ENCODE peak calls at places on chromosomes 11 and 22, in four cellular contexts. One of them, this sample, is unnamed.

GRCh38 chr11:29093416-29093815 is 923.4 kb downstream of the KCNA4 start:
- DNase-seq in heart right ventricle: no peak
- DNase-seq in left ventricle myocardium inferior: no peak
- DNase-seq in WTC11: no peak
- DNase-seq in this sample: no peak

GRCh38 chr11:67507242-67507890 is 596 bp downstream of the CDK2AP2 start:
- DNase-seq in heart right ventricle: no peak
- DNase-seq in left ventricle myocardium inferior: peak; percentile 68
- DNase-seq in WTC11: peak; percentile 76
- DNase-seq in this sample: no peak

GRCh38 chr11:35980646-35981402 is 37.0 kb downstream of the LDLRAD3 start:
- DNase-seq in heart right ventricle: no peak
- DNase-seq in left ventricle myocardium inferior: no peak
- DNase-seq in WTC11: no peak
- DNase-seq in this sample: no peak

GRCh38 chr22:41332217-41332616 is 30.9 kb downstream of the ZC3H7B start:
- DNase-seq in WTC11: no peak
- DNase-seq in left ventricle myocardium inferior: no peak
- DNase-seq in heart right ventricle: no peak
- DNase-seq in this sample: no peak

GRCh38 chr22:19199479-19199878 is 20.9 kb upstream of the SLC25A1 start:
- DNase-seq in heart right ventricle: no peak
- DNase-seq in WTC11: no peak
- DNase-seq in left ventricle myocardium inferior: no peak
- DNase-seq in this sample: no peak

GRCh38 chr22:35887296-35887875 is 141.2 kb downstream of the RBFOX2 start:
- DNase-seq in left ventricle myocardium inferior: no peak
- DNase-seq in WTC11: no peak
- DNase-seq in heart right ventricle: no peak
- DNase-seq in this sample: no peak

GRCh38 chr22:39994046-39994565 is 648 bp upstream of the FAM83F start:
- DNase-seq in left ventricle myocardium inferior: no peak
- DNase-seq in heart right ventricle: no peak
- DNase-seq in WTC11: no peak
- DNase-seq in this sample: no peak

GRCh38 chr11:10701982-10702381 is 8.4 kb upstream of the IRAG1 start:
- DNase-seq in WTC11: no peak
- DNase-seq in heart right ventricle: no peak
- DNase-seq in left ventricle myocardium inferior: no peak
- DNase-seq in this sample: no peak

GRCh38 chr22:20552450-20552894 is 45.1 kb downstream of the MED15 start:
- DNase-seq in left ventricle myocardium inferior: peak; percentile 90
- DNase-seq in WTC11: no peak
- DNase-seq in heart right ventricle: peak; percentile 85
- DNase-seq in this sample: no peak

DNA sequence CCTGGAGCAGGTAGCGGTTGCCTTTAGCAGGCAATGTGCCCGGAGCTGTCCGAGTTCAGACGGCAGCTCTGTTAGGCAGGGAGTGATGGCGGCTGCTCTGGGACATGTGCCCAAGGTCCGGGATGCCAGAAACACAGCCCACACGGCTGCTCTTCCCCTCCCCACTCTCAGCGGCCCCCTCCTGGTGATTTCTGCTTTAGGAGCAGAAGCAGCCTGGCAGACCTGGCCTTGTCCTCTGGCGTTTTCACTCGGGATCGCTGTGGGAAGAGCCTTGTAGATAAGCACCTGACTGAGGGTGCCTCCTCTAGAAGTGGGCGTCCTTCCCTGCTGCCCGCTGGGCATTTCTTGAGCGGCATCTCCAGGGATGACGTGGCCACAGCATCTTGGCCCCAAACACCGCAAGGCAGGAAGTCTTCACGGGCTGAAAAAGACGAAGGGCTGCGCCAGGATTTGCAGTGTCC is 392.2 kb downstream of the TBC1D22A start:
- DNase-seq in WTC11: no peak
- DNase-seq in heart right ventricle: peak; percentile 69
- DNase-seq in left ventricle myocardium inferior: peak; percentile 65
- DNase-seq in this sample: no peak
- TF ChIP-seq CTCF in WTC11: no peak
- TF ChIP-seq CTCF in heart right ventricle: no peak
- TF ChIP-seq CTCF in left ventricle myocardium inferior: peak; percentile 19
- TF ChIP-seq CTCF in this sample: no peak

GRCh38 chr11:90380206-90380605 is 157.4 kb upstream of the CHORDC1 start:
- DNase-seq in WTC11: no peak
- DNase-seq in left ventricle myocardium inferior: no peak
- DNase-seq in heart right ventricle: no peak
- DNase-seq in this sample: no peak
- TF ChIP-seq CTCF in WTC11: no peak
- TF ChIP-seq CTCF in left ventricle myocardium inferior: no peak
- TF ChIP-seq CTCF in heart right ventricle: no peak
- TF ChIP-seq CTCF in this sample: no peak

DNA sequence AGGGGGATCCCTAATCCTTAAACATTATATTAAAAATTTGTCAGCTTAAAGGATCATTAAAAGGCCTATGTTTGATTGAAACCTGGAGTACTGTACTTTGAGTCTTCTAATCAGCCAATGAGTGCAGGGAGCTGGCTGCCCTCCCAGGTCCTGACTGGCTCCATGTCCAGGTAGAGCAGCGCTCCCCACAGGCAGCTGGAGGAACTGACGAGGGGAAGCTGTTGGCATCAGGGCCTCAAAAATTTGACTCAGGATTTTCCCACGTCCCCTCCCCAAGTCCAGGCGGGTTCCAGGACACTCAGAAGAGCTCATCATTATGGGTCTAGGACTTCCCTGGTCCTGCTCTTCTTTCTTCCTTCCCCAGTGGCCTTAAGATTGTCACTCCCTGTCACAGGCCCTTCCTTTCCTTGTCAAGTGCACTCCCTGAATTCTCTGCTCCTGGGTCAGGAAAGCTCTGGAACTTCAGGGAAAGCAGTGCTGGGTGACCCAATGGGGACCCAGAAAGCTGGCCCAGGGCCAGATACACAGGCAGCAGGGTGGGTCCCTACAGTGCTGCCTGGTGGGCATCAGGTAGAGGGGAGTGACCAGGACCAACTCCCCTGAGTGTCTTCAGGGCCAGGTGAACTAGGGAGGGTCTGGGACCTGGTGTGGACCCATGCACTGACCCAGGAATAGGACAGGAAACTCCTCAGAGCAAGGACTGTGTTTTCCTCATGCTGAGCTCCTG is 65.5 kb downstream of the GGTLC2 start:
- DNase-seq in WTC11: peak; percentile 87
- DNase-seq in left ventricle myocardium inferior: no peak
- DNase-seq in heart right ventricle: no peak
- DNase-seq in this sample: no peak
- TF ChIP-seq CTCF in WTC11: peak; percentile 7
- TF ChIP-seq CTCF in left ventricle myocardium inferior: no peak
- TF ChIP-seq CTCF in heart right ventricle: peak; percentile 10
- TF ChIP-seq CTCF in this sample: peak; percentile 29

GRCh38 chr11:74683279-74683871 is 47.9 kb downstream of the CHRDL2 start:
- DNase-seq in WTC11: peak; percentile 68
- DNase-seq in left ventricle myocardium inferior: peak; percentile 36
- DNase-seq in heart right ventricle: peak; percentile 46
- DNase-seq in this sample: peak; percentile 35
- TF ChIP-seq CTCF in WTC11: no peak
- TF ChIP-seq CTCF in left ventricle myocardium inferior: peak; percentile 63
- TF ChIP-seq CTCF in heart right ventricle: peak; percentile 54
- TF ChIP-seq CTCF in this sample: peak; percentile 60

GRCh38 chr11:102527041-102527440 is 3.5 kb downstream of the MMP7 start:
- DNase-seq in heart right ventricle: no peak
- DNase-seq in left ventricle myocardium inferior: no peak
- DNase-seq in WTC11: no peak
- DNase-seq in this sample: no peak

GRCh38 chr11:102522332-102523207 is 8.0 kb downstream of the MMP7 start:
- DNase-seq in WTC11: no peak
- DNase-seq in left ventricle myocardium inferior: no peak
- DNase-seq in heart right ventricle: no peak
- DNase-seq in this sample: no peak

GRCh38 chr11:102520514-102520913 is 10.0 kb downstream of the MMP7 start:
- DNase-seq in left ventricle myocardium inferior: no peak
- DNase-seq in heart right ventricle: no peak
- DNase-seq in WTC11: no peak
- DNase-seq in this sample: no peak

GRCh38 chr11:102521121-102521520 is 9.4 kb downstream of the MMP7 start:
- DNase-seq in WTC11: no peak
- DNase-seq in heart right ventricle: no peak
- DNase-seq in left ventricle myocardium inferior: no peak
- DNase-seq in this sample: no peak

DNA sequence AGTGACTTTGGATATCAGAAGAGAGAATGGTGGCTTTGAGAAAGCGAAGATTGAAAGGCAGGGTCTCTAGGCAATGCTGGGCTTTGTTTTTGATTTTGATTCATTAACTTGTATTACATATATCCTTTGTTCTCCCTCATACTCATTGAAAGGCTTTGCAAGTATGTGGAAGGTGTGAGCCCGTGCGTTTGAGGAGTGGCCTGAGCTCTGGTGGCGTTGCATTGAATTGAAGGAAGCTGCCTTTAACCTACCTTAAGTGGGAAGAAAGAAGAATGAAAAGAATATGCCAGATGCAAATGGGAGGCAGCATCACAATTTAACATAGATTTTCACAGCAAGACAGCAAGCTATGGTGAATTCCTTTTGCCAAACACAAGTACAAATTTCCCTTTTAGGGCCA is 6.7 kb downstream of the MMP7 start:
- DNase-seq in left ventricle myocardium inferior: no peak
- DNase-seq in WTC11: no peak
- DNase-seq in heart right ventricle: no peak
- DNase-seq in this sample: no peak
- TF ChIP-seq CTCF in left ventricle myocardium inferior: no peak
- TF ChIP-seq CTCF in WTC11: no peak
- TF ChIP-seq CTCF in heart right ventricle: no peak
- TF ChIP-seq CTCF in this sample: no peak

DNA sequence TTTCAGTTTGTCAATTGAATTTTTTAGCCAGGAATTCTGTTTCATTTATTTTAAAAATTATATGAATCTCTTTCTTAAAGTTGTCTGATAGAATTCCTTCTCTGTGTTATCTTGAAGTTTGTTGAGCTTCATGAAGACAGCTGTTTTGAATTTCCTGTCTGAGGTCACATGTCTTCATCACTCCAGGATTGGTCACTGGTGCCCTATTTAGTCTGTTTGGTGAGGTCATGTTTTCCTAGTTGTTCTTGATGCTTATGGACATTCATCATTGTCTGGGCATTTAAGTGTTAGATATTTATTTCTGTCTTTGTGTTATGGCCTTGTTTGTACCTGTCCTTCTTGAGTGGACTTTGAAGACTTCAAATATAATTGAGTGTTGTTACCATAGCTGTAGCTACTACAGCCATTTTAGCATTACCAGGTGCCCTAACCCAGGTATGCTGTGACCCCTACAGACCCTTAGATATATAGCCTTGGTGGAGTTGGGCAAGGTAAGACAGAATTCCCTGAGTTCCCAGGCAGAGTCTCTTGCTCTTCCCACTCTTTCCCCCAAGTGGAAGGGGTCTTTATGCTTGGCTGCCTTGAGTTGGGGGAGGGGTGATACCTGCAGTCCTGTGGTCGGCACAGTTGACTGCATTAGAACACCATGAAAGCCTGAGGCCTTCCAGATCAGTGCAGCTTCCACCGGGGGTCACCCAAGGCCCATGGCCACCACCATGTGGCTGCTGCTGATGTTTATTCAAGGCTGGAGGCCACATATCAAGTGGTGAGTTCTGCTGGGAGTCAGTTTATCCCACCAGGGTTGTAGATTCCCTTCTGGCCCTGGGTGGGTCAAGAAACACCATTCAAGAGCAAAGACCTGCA is 229.6 kb downstream of the DYNC2H1 start:
- DNase-seq in heart right ventricle: no peak
- DNase-seq in left ventricle myocardium inferior: no peak
- DNase-seq in WTC11: peak; percentile 65
- DNase-seq in this sample: no peak
- TF ChIP-seq CTCF in heart right ventricle: no peak
- TF ChIP-seq CTCF in left ventricle myocardium inferior: no peak
- TF ChIP-seq CTCF in WTC11: no peak
- TF ChIP-seq CTCF in this sample: no peak